ENCODE peak calls at places on chromosomes 16 and 17, in four cellular contexts. One of them, this sample, is unnamed.
A peak's percentile ranks its signal among the peaks of the same experiment; 100 is the strongest.

GRCh38 chr16:8849411-8850011 is 19.3 kb downstream of the CARHSP1 start:
- DNase-seq in stomach: no peak
- DNase-seq in SK-N-SH: peak; percentile 16
- DNase-seq in GM12878: no peak
- DNase-seq in this sample: no peak

GRCh38 chr16:82082097-82082496 is 47.0 kb downstream of the HSD17B2 start:
- DNase-seq in stomach: no peak
- DNase-seq in SK-N-SH: no peak
- DNase-seq in GM12878: no peak
- DNase-seq in this sample: no peak

GRCh38 chr17:67211742-67212141 is 33.3 kb downstream of the HELZ start:
- DNase-seq in stomach: no peak
- DNase-seq in SK-N-SH: no peak
- DNase-seq in GM12878: no peak
- DNase-seq in this sample: no peak

GRCh38 chr16:31460582-31461002 is 1.3 kb downstream of the ARMC5 start:
- DNase-seq in stomach: no peak
- DNase-seq in SK-N-SH: peak; percentile 56
- DNase-seq in GM12878: no peak
- DNase-seq in this sample: no peak

GRCh38 chr17:5686246-5686645 is 101.9 kb upstream of the NLRP1 start:
- DNase-seq in stomach: no peak
- DNase-seq in SK-N-SH: no peak
- DNase-seq in GM12878: no peak
- DNase-seq in this sample: no peak

GRCh38 chr17:29145289-29146058 is 34.7 kb downstream of the MYO18A start:
- DNase-seq in stomach: peak; percentile 69
- DNase-seq in SK-N-SH: peak; percentile 66
- DNase-seq in GM12878: no peak
- DNase-seq in this sample: no peak

GRCh38 chr16:3659200-3659599 is 4.7 kb downstream of the DNASE1 start:
- DNase-seq in stomach: no peak
- DNase-seq in SK-N-SH: no peak
- DNase-seq in GM12878: no peak
- DNase-seq in this sample: no peak

GRCh38 chr16:55660026-55660425 is 4.2 kb downstream of the SLC6A2 start:
- DNase-seq in stomach: no peak
- DNase-seq in SK-N-SH: no peak
- DNase-seq in GM12878: no peak
- DNase-seq in this sample: peak; percentile 35

GRCh38 chr17:78166416-78166815 is 2.0 kb upstream of the SYNGR2 start:
- DNase-seq in stomach: no peak
- DNase-seq in SK-N-SH: no peak
- DNase-seq in GM12878: no peak
- DNase-seq in this sample: no peak

GRCh38 chr17:35730400-35731005 is 936 bp upstream of the RASL10B start:
- DNase-seq in stomach: no peak
- DNase-seq in SK-N-SH: no peak
- DNase-seq in GM12878: no peak
- DNase-seq in this sample: no peak

GRCh38 chr16:89052191-89052787 is 41.4 kb upstream of the ACSF3 start:
- DNase-seq in stomach: peak; percentile 80
- DNase-seq in SK-N-SH: peak; percentile 71
- DNase-seq in GM12878: no peak
- DNase-seq in this sample: no peak

GRCh38 chr17:38669520-38669919 is 5.2 kb downstream of the EPOP start:
- DNase-seq in stomach: no peak
- DNase-seq in SK-N-SH: no peak
- DNase-seq in GM12878: no peak
- DNase-seq in this sample: no peak

GRCh38 chr17:68961204-68961893 is 6.2 kb upstream of the ABCA8 start:
- DNase-seq in stomach: no peak
- DNase-seq in SK-N-SH: no peak
- DNase-seq in GM12878: no peak
- DNase-seq in this sample: no peak

GRCh38 chr16:11090947-11091785 is 146.8 kb downstream of the CLEC16A start:
- DNase-seq in stomach: no peak
- DNase-seq in SK-N-SH: no peak
- DNase-seq in GM12878: no peak
- DNase-seq in this sample: no peak
- H3K4me1 ChIP-seq in stomach: peaks cover 21% of the 10 kb centered on the region
- H3K4me1 ChIP-seq in SK-N-SH: peaks cover 7% of the 10 kb centered on the region
- H3K4me1 ChIP-seq in GM12878: peaks cover 60% of the 10 kb centered on the region
- H3K4me1 ChIP-seq in this sample: peaks cover 28% of the 10 kb centered on the region

GRCh38 chr17:43402078-43402477 is 3.3 kb downstream of the ARL4D start:
- DNase-seq in stomach: no peak
- DNase-seq in SK-N-SH: no peak
- DNase-seq in GM12878: no peak
- DNase-seq in this sample: no peak

GRCh38 chr17:43396491-43397060 is 2.2 kb upstream of the ARL4D start:
- DNase-seq in stomach: no peak
- DNase-seq in SK-N-SH: no peak
- DNase-seq in GM12878: no peak
- DNase-seq in this sample: no peak

GRCh38 chr17:43399839-43400328 is 1.1 kb downstream of the ARL4D start:
- DNase-seq in stomach: no peak
- DNase-seq in SK-N-SH: no peak
- DNase-seq in GM12878: no peak
- DNase-seq in this sample: no peak

GRCh38 chr17:43401293-43401692 is 2.5 kb downstream of the ARL4D start:
- DNase-seq in stomach: peak; percentile 51
- DNase-seq in SK-N-SH: no peak
- DNase-seq in GM12878: no peak
- DNase-seq in this sample: no peak

GRCh38 chr17:43398724-43399595 is at the start of gene ARL4D:
- DNase-seq in stomach: peak; percentile 91
- DNase-seq in SK-N-SH: peak; percentile 92
- DNase-seq in GM12878: no peak
- DNase-seq in this sample: peak; percentile 94
- TF ChIP-seq EP300 in stomach: no peak
- TF ChIP-seq EP300 in SK-N-SH: no peak
- TF ChIP-seq EP300 in GM12878: no peak
- TF ChIP-seq EP300 in this sample: no peak

GRCh38 chr17:81682565-81683207 is 911 bp downstream of the ARL16 start:
- DNase-seq in stomach: no peak
- DNase-seq in SK-N-SH: peak; percentile 50
- DNase-seq in GM12878: no peak
- DNase-seq in this sample: peak; percentile 46

GRCh38 chr17:81685108-81685507 is 1.3 kb downstream of the HGS start:
- DNase-seq in stomach: no peak
- DNase-seq in SK-N-SH: peak; percentile 28
- DNase-seq in GM12878: no peak
- DNase-seq in this sample: no peak

GRCh38 chr17:81683208-81683583 is 401 bp downstream of the ARL16 start:
- DNase-seq in stomach: no peak
- DNase-seq in SK-N-SH: no peak
- DNase-seq in GM12878: no peak
- DNase-seq in this sample: no peak

GRCh38 chr17:81684442-81684911 is 666 bp downstream of the HGS start:
- DNase-seq in stomach: no peak
- DNase-seq in SK-N-SH: peak; percentile 23
- DNase-seq in GM12878: no peak
- DNase-seq in this sample: no peak

GRCh38 chr17:81683584-81684441 is at the start of the genes ARL16 and HGS:
- DNase-seq in stomach: peak; percentile 99
- DNase-seq in SK-N-SH: peak; percentile 100
- DNase-seq in GM12878: peak; percentile 95
- DNase-seq in this sample: peak; percentile 98
- TF ChIP-seq POLR2AphosphoS5 in stomach: peak; percentile 52
- TF ChIP-seq POLR2AphosphoS5 in SK-N-SH: peak; percentile 72
- TF ChIP-seq POLR2AphosphoS5 in GM12878: peak; percentile 73
- TF ChIP-seq POLR2AphosphoS5 in this sample: peak; percentile 82

DNA sequence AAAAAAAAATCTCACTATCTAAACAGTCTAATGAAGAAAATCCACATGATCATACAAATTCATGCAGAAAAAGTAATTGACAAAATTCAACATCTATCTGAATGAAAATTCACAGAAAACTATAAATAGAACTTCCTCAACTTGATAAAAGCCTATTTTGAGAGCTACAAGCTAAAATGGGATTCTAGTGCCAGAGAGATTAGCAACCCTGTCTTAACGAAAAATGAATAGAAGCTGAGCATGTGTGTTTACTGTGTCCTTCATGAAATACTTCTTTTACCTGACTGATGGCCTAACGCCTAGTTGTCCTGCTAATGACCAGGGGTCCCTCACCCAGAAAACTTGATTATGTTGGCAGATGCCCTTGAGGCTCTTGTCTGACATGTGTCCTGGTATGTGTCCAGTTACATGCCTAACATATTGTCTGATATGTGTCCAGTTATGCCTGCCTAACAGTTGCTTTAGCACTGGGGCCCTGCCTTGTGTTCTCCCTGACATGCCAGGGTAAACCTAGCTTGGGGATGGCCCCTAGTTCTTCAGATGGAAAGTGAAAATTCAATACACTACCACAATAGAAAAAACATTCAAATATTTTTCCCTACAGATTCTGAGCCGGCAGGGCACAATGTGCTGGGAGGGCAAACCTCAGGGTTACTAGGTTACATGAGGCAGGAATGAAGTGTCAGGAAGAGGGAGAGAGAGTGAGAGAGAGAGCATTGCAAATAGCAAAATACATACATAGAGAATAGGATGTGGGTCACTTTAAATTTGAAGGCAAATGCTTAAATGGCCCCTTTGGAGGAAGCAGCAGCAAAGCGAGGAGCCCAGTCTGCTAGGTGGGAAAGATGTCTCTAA is 834.0 kb downstream of the CDH11 start:
- DNase-seq in stomach: no peak
- DNase-seq in SK-N-SH: peak; percentile 2
- DNase-seq in GM12878: no peak
- DNase-seq in this sample: no peak
- H3K4me1 ChIP-seq in stomach: no peaks in the 10 kb centered on the region
- H3K4me1 ChIP-seq in SK-N-SH: no peaks in the 10 kb centered on the region
- H3K4me1 ChIP-seq in GM12878: no peaks in the 10 kb centered on the region
- H3K4me1 ChIP-seq in this sample: no peaks in the 10 kb centered on the region

GRCh38 chr16:61362583-61362982 is 673.7 kb downstream of the CDH8 start:
- DNase-seq in stomach: no peak
- DNase-seq in SK-N-SH: no peak
- DNase-seq in GM12878: no peak
- DNase-seq in this sample: no peak
- TF ChIP-seq EP300 in stomach: no peak
- TF ChIP-seq EP300 in SK-N-SH: no peak
- TF ChIP-seq EP300 in GM12878: no peak
- TF ChIP-seq EP300 in this sample: no peak

This sample was measured in suprapubic skin.